ENCODE peak calls at places on chromosomes 6 and 20, in seven cellular contexts. One of them, this sample, is unnamed. For H3K9me3, the result is how much of the 10 kb centered on the place peaks cover.

GRCh38 chr20:40892642-40893041 is 136.0 kb upstream of the TOP1 start:
- ATAC-seq in K562: peak
- ATAC-seq in GM12878: peak
- ATAC-seq in HCT116: peak
- ATAC-seq in upper lobe of left lung: no peak
- ATAC-seq in Panc1: peak
- ATAC-seq in HepG2: peak
- ATAC-seq in this sample: no peak

GRCh38 chr20:25039697-25040437 is 18.1 kb downstream of the ACSS1 start:
- ATAC-seq in K562: no peak
- ATAC-seq in HepG2: no peak
- ATAC-seq in HCT116: no peak
- ATAC-seq in Panc1: no peak
- ATAC-seq in upper lobe of left lung: peak
- ATAC-seq in GM12878: no peak
- ATAC-seq in this sample: peak

GRCh38 chr20:20210327-20210726 is 157.6 kb upstream of the INSM1 start:
- ATAC-seq in K562: no peak
- ATAC-seq in upper lobe of left lung: no peak
- ATAC-seq in HepG2: no peak
- ATAC-seq in Panc1: no peak
- ATAC-seq in HCT116: no peak
- ATAC-seq in GM12878: no peak
- ATAC-seq in this sample: no peak

GRCh38 chr20:8837396-8837795 is 231.5 kb upstream of the PLCB4 start:
- ATAC-seq in K562: no peak
- ATAC-seq in GM12878: no peak
- ATAC-seq in HepG2: peak
- ATAC-seq in upper lobe of left lung: no peak
- ATAC-seq in Panc1: no peak
- ATAC-seq in HCT116: no peak
- ATAC-seq in this sample: no peak

GRCh38 chr6:145842693-145843546 is 28.3 kb upstream of the FBXO30 start:
- ATAC-seq in Panc1: no peak
- ATAC-seq in upper lobe of left lung: no peak
- ATAC-seq in GM12878: no peak
- ATAC-seq in K562: no peak
- ATAC-seq in HCT116: no peak
- ATAC-seq in HepG2: no peak
- ATAC-seq in this sample: peak

GRCh38 chr6:108113557-108114519 is 39.3 kb upstream of the OSTM1 start:
- ATAC-seq in Panc1: peak
- ATAC-seq in HCT116: peak
- ATAC-seq in HepG2: peak
- ATAC-seq in GM12878: peak
- ATAC-seq in upper lobe of left lung: peak
- ATAC-seq in K562: peak
- ATAC-seq in this sample: peak

GRCh38 chr6:125639621-125640020 is 109.8 kb upstream of the HEY2 start:
- ATAC-seq in HCT116: no peak
- ATAC-seq in K562: peak
- ATAC-seq in GM12878: no peak
- ATAC-seq in HepG2: no peak
- ATAC-seq in Panc1: no peak
- ATAC-seq in upper lobe of left lung: no peak
- ATAC-seq in this sample: no peak

GRCh38 chr6:21099338-21100314 is 493.9 kb upstream of the SOX4 start:
- ATAC-seq in K562: no peak
- ATAC-seq in GM12878: peak
- ATAC-seq in HepG2: peak
- ATAC-seq in HCT116: no peak
- ATAC-seq in upper lobe of left lung: no peak
- ATAC-seq in Panc1: no peak
- ATAC-seq in this sample: no peak

GRCh38 chr6:11111769-11112437 is 378 bp upstream of the ERVFRD-1 start:
- ATAC-seq in upper lobe of left lung: no peak
- ATAC-seq in K562: peak
- ATAC-seq in HepG2: no peak
- ATAC-seq in GM12878: no peak
- ATAC-seq in Panc1: peak
- ATAC-seq in HCT116: no peak
- ATAC-seq in this sample: no peak

GRCh38 chr6:108484016-108484415 is 76.7 kb upstream of the FOXO3 start:
- ATAC-seq in GM12878: no peak
- ATAC-seq in HCT116: no peak
- ATAC-seq in HepG2: no peak
- ATAC-seq in Panc1: no peak
- ATAC-seq in K562: no peak
- ATAC-seq in upper lobe of left lung: no peak
- ATAC-seq in this sample: no peak

GRCh38 chr6:31847276-31847978 is 15.2 kb downstream of the NEU1 start:
- ATAC-seq in Panc1: no peak
- ATAC-seq in K562: no peak
- ATAC-seq in HepG2: no peak
- ATAC-seq in GM12878: no peak
- ATAC-seq in HCT116: no peak
- ATAC-seq in upper lobe of left lung: no peak
- ATAC-seq in this sample: no peak

GRCh38 chr6:161584051-161584450 is 310.2 kb upstream of the AGPAT4 start:
- ATAC-seq in GM12878: no peak
- ATAC-seq in upper lobe of left lung: no peak
- ATAC-seq in Panc1: no peak
- ATAC-seq in K562: no peak
- ATAC-seq in HCT116: no peak
- ATAC-seq in HepG2: no peak
- ATAC-seq in this sample: no peak

GRCh38 chr20:22581437-22582385 is 2.7 kb downstream of the FOXA2 start:
- ATAC-seq in GM12878: no peak
- ATAC-seq in HCT116: no peak
- ATAC-seq in HepG2: no peak
- ATAC-seq in Panc1: no peak
- ATAC-seq in K562: no peak
- ATAC-seq in upper lobe of left lung: no peak
- ATAC-seq in this sample: no peak

GRCh38 chr20:51595744-51596143 is 53.2 kb upstream of the NFATC2 start:
- ATAC-seq in K562: no peak
- ATAC-seq in Panc1: no peak
- ATAC-seq in HepG2: no peak
- ATAC-seq in upper lobe of left lung: no peak
- ATAC-seq in GM12878: peak
- ATAC-seq in HCT116: no peak
- ATAC-seq in this sample: no peak

GRCh38 chr6:17928514-17929430 is 58.7 kb downstream of the KIF13A start:
- ATAC-seq in K562: no peak
- ATAC-seq in Panc1: no peak
- ATAC-seq in HepG2: no peak
- ATAC-seq in GM12878: no peak
- ATAC-seq in HCT116: no peak
- ATAC-seq in upper lobe of left lung: no peak
- ATAC-seq in this sample: no peak

GRCh38 chr20:11101243-11101642 is 427.4 kb upstream of the JAG1 start:
- ATAC-seq in Panc1: no peak
- ATAC-seq in HCT116: no peak
- ATAC-seq in HepG2: no peak
- ATAC-seq in upper lobe of left lung: peak
- ATAC-seq in GM12878: no peak
- ATAC-seq in K562: no peak
- ATAC-seq in this sample: no peak

GRCh38 chr6:125067552-125067951 is 86.0 kb upstream of the TPD52L1 start:
- ATAC-seq in Panc1: no peak
- ATAC-seq in K562: no peak
- ATAC-seq in GM12878: no peak
- ATAC-seq in HepG2: no peak
- ATAC-seq in HCT116: peak
- ATAC-seq in upper lobe of left lung: no peak
- ATAC-seq in this sample: no peak

GRCh38 chr6:35052694-35053565 is 88.2 kb downstream of the TCP11 start:
- ATAC-seq in HepG2: no peak
- ATAC-seq in GM12878: no peak
- ATAC-seq in Panc1: no peak
- ATAC-seq in HCT116: no peak
- ATAC-seq in K562: no peak
- ATAC-seq in upper lobe of left lung: peak
- ATAC-seq in this sample: peak

GRCh38 chr6:15485875-15486274 is 177.0 kb downstream of the DTNBP1 start:
- ATAC-seq in upper lobe of left lung: peak
- ATAC-seq in Panc1: no peak
- ATAC-seq in GM12878: no peak
- ATAC-seq in HCT116: no peak
- ATAC-seq in K562: no peak
- ATAC-seq in HepG2: no peak
- ATAC-seq in this sample: no peak

GRCh38 chr6:139016337-139017213 is 12.0 kb upstream of the ABRACL start:
- ATAC-seq in HCT116: no peak
- ATAC-seq in HepG2: no peak
- ATAC-seq in Panc1: no peak
- ATAC-seq in GM12878: peak
- ATAC-seq in K562: peak
- ATAC-seq in upper lobe of left lung: peak
- ATAC-seq in this sample: no peak

GRCh38 chr6:36969988-36970891 is 15.7 kb downstream of the PI16 start:
- ATAC-seq in HepG2: no peak
- ATAC-seq in K562: no peak
- ATAC-seq in HCT116: no peak
- ATAC-seq in Panc1: no peak
- ATAC-seq in upper lobe of left lung: no peak
- ATAC-seq in GM12878: no peak
- ATAC-seq in this sample: no peak

GRCh38 chr6:107066697-107067659 is 39.0 kb downstream of the MTRES1 start:
- ATAC-seq in HepG2: no peak
- ATAC-seq in K562: no peak
- ATAC-seq in GM12878: peak
- ATAC-seq in Panc1: no peak
- ATAC-seq in HCT116: no peak
- ATAC-seq in upper lobe of left lung: no peak
- ATAC-seq in this sample: no peak

GRCh38 chr20:49700411-49701185 is 13.1 kb downstream of the B4GALT5 start:
- ATAC-seq in upper lobe of left lung: peak
- ATAC-seq in K562: peak
- ATAC-seq in Panc1: peak
- ATAC-seq in HCT116: peak
- ATAC-seq in HepG2: peak
- ATAC-seq in GM12878: no peak
- ATAC-seq in this sample: peak

GRCh38 chr6:9851006-9851405 is 563.9 kb downstream of the TFAP2A start:
- ATAC-seq in K562: no peak
- ATAC-seq in HepG2: no peak
- ATAC-seq in GM12878: no peak
- ATAC-seq in HCT116: no peak
- ATAC-seq in Panc1: no peak
- ATAC-seq in upper lobe of left lung: no peak
- ATAC-seq in this sample: no peak

GRCh38 chr6:9848094-9848493 is 566.8 kb downstream of the TFAP2A start:
- ATAC-seq in HepG2: no peak
- ATAC-seq in K562: no peak
- ATAC-seq in Panc1: no peak
- ATAC-seq in GM12878: no peak
- ATAC-seq in upper lobe of left lung: no peak
- ATAC-seq in HCT116: no peak
- ATAC-seq in this sample: no peak

GRCh38 chr6:9851541-9852380 is 563.1 kb downstream of the TFAP2A start:
- ATAC-seq in Panc1: no peak
- ATAC-seq in HepG2: no peak
- ATAC-seq in GM12878: peak
- ATAC-seq in K562: no peak
- ATAC-seq in HCT116: peak
- ATAC-seq in upper lobe of left lung: no peak
- ATAC-seq in this sample: no peak
- H3K9me3 ChIP-seq in Panc1: under half
- H3K9me3 ChIP-seq in HepG2: half or more
- H3K9me3 ChIP-seq in GM12878: under half
- H3K9me3 ChIP-seq in K562: under half
- H3K9me3 ChIP-seq in HCT116: under half
- H3K9me3 ChIP-seq in upper lobe of left lung: under half
- H3K9me3 ChIP-seq in this sample: under half

DNA sequence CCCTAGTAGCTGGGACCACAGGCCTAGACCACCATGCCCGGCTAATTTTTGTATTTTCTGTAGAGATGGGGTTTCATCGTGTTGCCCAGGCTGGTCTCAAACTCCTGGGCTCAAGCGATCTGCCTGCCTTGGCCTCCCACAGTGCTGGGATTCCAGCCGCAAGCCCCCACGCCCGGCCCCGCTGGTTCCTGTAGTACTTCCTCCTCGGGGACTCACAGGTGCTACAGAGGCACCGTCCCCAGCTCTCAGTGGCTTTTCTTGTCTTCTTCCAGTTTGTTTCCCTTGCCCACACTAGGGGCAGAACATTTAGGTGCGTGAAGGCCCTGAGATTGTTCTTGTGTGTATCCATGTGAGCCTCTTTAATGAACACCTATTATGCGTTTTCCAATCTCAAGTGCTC is 773 bp upstream of the ZBP1 start:
- ATAC-seq in HepG2: no peak
- ATAC-seq in GM12878: no peak
- ATAC-seq in HCT116: no peak
- ATAC-seq in K562: no peak
- ATAC-seq in upper lobe of left lung: no peak
- ATAC-seq in Panc1: no peak
- ATAC-seq in this sample: no peak
- TF ChIP-seq POLR2AphosphoS5 in HepG2: no peak
- TF ChIP-seq POLR2AphosphoS5 in GM12878: no peak
- TF ChIP-seq POLR2AphosphoS5 in HCT116: no peak
- TF ChIP-seq POLR2AphosphoS5 in K562: no peak
- TF ChIP-seq POLR2AphosphoS5 in upper lobe of left lung: no peak
- TF ChIP-seq POLR2AphosphoS5 in Panc1: no peak
- TF ChIP-seq POLR2AphosphoS5 in this sample: no peak

GRCh38 chr20:61757-62156 is 25.7 kb upstream of the DEFB125 start:
- ATAC-seq in Panc1: no peak
- ATAC-seq in upper lobe of left lung: peak
- ATAC-seq in HepG2: peak
- ATAC-seq in HCT116: peak
- ATAC-seq in K562: no peak
- ATAC-seq in GM12878: no peak
- ATAC-seq in this sample: peak
- H3K9me3 ChIP-seq in Panc1: under half
- H3K9me3 ChIP-seq in upper lobe of left lung: under half
- H3K9me3 ChIP-seq in HepG2: half or more
- H3K9me3 ChIP-seq in HCT116: under half
- H3K9me3 ChIP-seq in K562: under half
- H3K9me3 ChIP-seq in GM12878: under half
- H3K9me3 ChIP-seq in this sample: under half

GRCh38 chr6:168964138-168964892 is 289.3 kb downstream of the THBS2 start:
- ATAC-seq in Panc1: no peak
- ATAC-seq in GM12878: no peak
- ATAC-seq in K562: no peak
- ATAC-seq in HCT116: no peak
- ATAC-seq in upper lobe of left lung: no peak
- ATAC-seq in HepG2: no peak
- ATAC-seq in this sample: no peak

GRCh38 chr6:168968801-168969200 is 284.8 kb downstream of the THBS2 start:
- ATAC-seq in K562: no peak
- ATAC-seq in HepG2: no peak
- ATAC-seq in Panc1: no peak
- ATAC-seq in HCT116: no peak
- ATAC-seq in GM12878: no peak
- ATAC-seq in upper lobe of left lung: no peak
- ATAC-seq in this sample: no peak

GRCh38 chr6:168971549-168971948 is 282.1 kb downstream of the THBS2 start:
- ATAC-seq in GM12878: no peak
- ATAC-seq in HCT116: no peak
- ATAC-seq in K562: no peak
- ATAC-seq in HepG2: no peak
- ATAC-seq in Panc1: no peak
- ATAC-seq in upper lobe of left lung: no peak
- ATAC-seq in this sample: no peak

GRCh38 chr6:168967556-168967955 is 286.1 kb downstream of the THBS2 start:
- ATAC-seq in GM12878: no peak
- ATAC-seq in Panc1: no peak
- ATAC-seq in HCT116: no peak
- ATAC-seq in HepG2: no peak
- ATAC-seq in K562: no peak
- ATAC-seq in upper lobe of left lung: no peak
- ATAC-seq in this sample: no peak

GRCh38 chr6:168968228-168968627 is 285.4 kb downstream of the THBS2 start:
- ATAC-seq in upper lobe of left lung: peak
- ATAC-seq in HCT116: no peak
- ATAC-seq in GM12878: peak
- ATAC-seq in K562: peak
- ATAC-seq in HepG2: no peak
- ATAC-seq in Panc1: peak
- ATAC-seq in this sample: peak
- TF ChIP-seq POLR2AphosphoS5 in upper lobe of left lung: no peak
- TF ChIP-seq POLR2AphosphoS5 in HCT116: no peak
- TF ChIP-seq POLR2AphosphoS5 in GM12878: no peak
- TF ChIP-seq POLR2AphosphoS5 in K562: no peak
- TF ChIP-seq POLR2AphosphoS5 in HepG2: no peak
- TF ChIP-seq POLR2AphosphoS5 in Panc1: no peak
- TF ChIP-seq POLR2AphosphoS5 in this sample: peak

This sample was measured in gastroesophageal sphincter.